ENCODE peak calls at places on chromosomes 4 and X, in nine cellular contexts. J is fibroblast of the conjunctiva; T is activated naive CD4-positive, alpha-beta T cell; G is mesenchymal stem cell; X is progenitor cell of endocrine pancreas; S is NCI-H1694 treated with DMSO at 0.1 percent for 48 hours; H is globus pallidus; A is T-cell; Y is choroid plexus epithelial cell. E is an unnamed sample.

GRCh38 chr4:8041868-8042267 is 102.2 kb upstream of the AFAP1 start:
- DNase-seq in X (no peak), J (no peak), H (no peak), G (no peak), A (no peak), Y (no peak), S (no peak), T (no peak), E (no peak)

GRCh38 chr4:184331155-184331995 is 113.7 kb upstream of the ENPP6 start:
- DNase-seq in H (no peak), S (no peak), Y (peak), G (no peak), X (no peak), T (no peak), A (no peak), J (no peak), E (no peak)

GRCh38 chrX:123153846-123154335 is 30.2 kb upstream of the GRIA3 start:
- DNase-seq in X (no peak), G (no peak), T (no peak), J (peak), S (no peak), A (no peak), Y (no peak), H (no peak), E (no peak)

GRCh38 chr4:5267418-5267817 is 216.1 kb downstream of the STK32B start:
- DNase-seq in J (no peak), S (no peak), G (peak), Y (no peak), A (no peak), X (no peak), T (no peak), H (no peak), E (no peak)

GRCh38 chr4:112230879-112231778 is 458 bp upstream of the AP1AR start:
- DNase-seq in Y (peak), J (peak), H (peak), S (peak), A (peak), X (peak), G (peak), T (peak), E (peak)

GRCh38 chr4:59161249-59161648 is 2038.9 kb upstream of the ADGRL3 start:
- DNase-seq in X (no peak), A (no peak), G (no peak), S (no peak), T (no peak), J (no peak), H (no peak), Y (no peak), E (no peak)

GRCh38 chr4:147787204-147787603 is 55.3 kb downstream of the ARHGAP10 start:
- DNase-seq in X (no peak), T (no peak), G (peak), Y (peak), S (no peak), A (no peak), H (no peak), J (no peak), E (no peak)

GRCh38 chr4:165152527-165152926 is 39.9 kb upstream of the TMEM192 start:
- DNase-seq in Y (peak), J (peak), T (no peak), X (no peak), H (no peak), S (no peak), G (peak), A (no peak), E (no peak)

GRCh38 chrX:154032156-154032555 is 12.5 kb upstream of the IRAK1 start:
- DNase-seq in X (no peak), J (no peak), A (no peak), H (no peak), G (no peak), T (no peak), Y (no peak), S (no peak), E (no peak)

GRCh38 chrX:51215266-51215665 is 117.4 kb upstream of the NUDT10 start:
- DNase-seq in J (no peak), H (no peak), X (no peak), A (no peak), T (no peak), Y (no peak), S (no peak), G (no peak), E (no peak)

GRCh38 chr4:122783301-122784215 is 43.1 kb upstream of the FGF2 start:
- DNase-seq in T (no peak), G (peak), H (no peak), S (no peak), A (no peak), J (peak), Y (peak), X (no peak), E (no peak)

GRCh38 chrX:116277391-116277790 is 106.8 kb downstream of the AGTR2 start:
- DNase-seq in X (no peak), Y (no peak), G (no peak), J (no peak), A (no peak), H (no peak), T (no peak), S (no peak), E (no peak)

GRCh38 chr4:81604683-81605082 is 133.0 kb upstream of the RASGEF1B start:
- DNase-seq in X (no peak), Y (no peak), A (no peak), S (no peak), G (no peak), H (no peak), T (no peak), J (no peak), E (no peak)

GRCh38 chrX:101347859-101348451 is 587 bp downstream of the TIMM8A start:
- DNase-seq in J (peak), A (no peak), G (peak), Y (peak), S (no peak), H (peak), T (no peak), X (no peak), E (no peak)

GRCh38 chrX:66163447-66163846 is 600 bp upstream of the HEPH start:
- DNase-seq in T (no peak), H (no peak), S (no peak), J (no peak), G (no peak), Y (no peak), A (no peak), X (no peak), E (no peak)

GRCh38 chr4:121514443-121514842 is 133.6 kb upstream of the QRFPR start:
- DNase-seq in S (no peak), A (no peak), X (no peak), G (no peak), J (no peak), T (no peak), Y (no peak), H (no peak), E (no peak)

GRCh38 chrX:53088136-53088974 is 5.6 kb upstream of the KANTR start:
- DNase-seq in J (peak), Y (peak), T (peak), X (peak), S (no peak), H (no peak), G (peak), A (peak), E (peak)

GRCh38 chr4:72568959-72569718 is at the start of gene ADAMTS3:
- DNase-seq in T (no peak), G (peak), Y (peak), S (peak), J (peak), H (peak), A (no peak), X (peak), E (peak)

GRCh38 chr4:21041708-21042107 is 341.4 kb downstream of the PACRGL start:
- DNase-seq in T (no peak), X (no peak), Y (no peak), G (no peak), A (no peak), S (no peak), H (no peak), J (no peak), E (no peak)

GRCh38 chrX:2676794-2677675 is 14.1 kb upstream of the CD99 start:
- DNase-seq in T (no peak), X (no peak), G (no peak), S (no peak), Y (no peak), H (no peak), J (no peak), A (no peak), E (no peak)

GRCh38 chr4:89283226-89283974 is 24.2 kb downstream of the GPRIN3 start:
- DNase-seq in J (no peak), S (no peak), G (peak), H (no peak), Y (peak), T (no peak), A (peak), X (no peak), E (no peak)